ENCODE peak calls at places on chromosomes 5 and 9, in ten cellular contexts. S is cardiac muscle cell; Q is CD8-positive, alpha-beta T cell; O is colonic mucosa; C is SK-N-SH; X is keratinocyte; J is fibroblast of lung; B is GM10248; V is cardiac fibroblast; G is fibroblast of mammary gland. H is an unnamed sample.

GRCh38 chr5:1546556-1546955 is 22.8 kb upstream of the LPCAT1 start:
- DNase-seq in S (no peak), Q (no peak), O (peak), C (no peak), X (no peak), J (no peak), B (no peak), V (no peak), G (no peak), H (no peak)

GRCh38 chr5:66516535-66516934 is 79.7 kb upstream of the MAST4 start:
- DNase-seq in S (no peak), Q (no peak), O (no peak), C (no peak), X (no peak), J (no peak), B (no peak), V (no peak), G (no peak), H (no peak)

GRCh38 chr9:36151306-36152210 is 15.0 kb downstream of the GLIPR2 start:
- DNase-seq in S (peak), Q (peak), O (peak), C (no peak), X (no peak), J (peak), B (peak), V (peak), G (peak), H (peak)

GRCh38 chr5:150060471-150060870 is 25.9 kb downstream of the CSF1R start:
- DNase-seq in S (no peak), Q (no peak), O (no peak), C (no peak), X (no peak), J (no peak), B (no peak), V (no peak), G (no peak), H (no peak)

GRCh38 chr5:176901260-176902101 is 2.3 kb upstream of the HK3 start:
- DNase-seq in S (no peak), Q (no peak), O (no peak), C (no peak), X (no peak), J (no peak), B (peak), V (no peak), G (no peak), H (no peak)

GRCh38 chr5:1515311-1515920 is 8.3 kb downstream of the LPCAT1 start:
- DNase-seq in S (no peak), Q (no peak), O (peak), C (peak), X (no peak), J (no peak), B (no peak), V (no peak), G (no peak), H (peak)

GRCh38 chr9:95096807-95097206 is 220.7 kb downstream of the FANCC start:
- DNase-seq in S (no peak), Q (no peak), O (no peak), C (no peak), X (no peak), J (no peak), B (no peak), V (no peak), G (no peak), H (no peak)

GRCh38 chr5:17828709-17829108 is 194.4 kb downstream of the TAF11L14 start:
- DNase-seq in S (no peak), Q (no peak), O (no peak), C (no peak), X (no peak), J (no peak), B (no peak), V (no peak), G (no peak), H (no peak)

GRCh38 chr9:88024896-88025295 is 50.6 kb upstream of the CDK20 start:
- DNase-seq in S (no peak), Q (no peak), O (no peak), C (no peak), X (no peak), J (no peak), B (no peak), V (no peak), G (no peak), H (no peak)

GRCh38 chr5:62717211-62717927 is 138.8 kb downstream of the LRRC70 start:
- DNase-seq in S (peak), Q (no peak), O (no peak), C (no peak), X (no peak), J (no peak), B (no peak), V (peak), G (peak), H (no peak)

GRCh38 chr5:59079622-59080620 is 497.0 kb downstream of the RAB3C start:
- DNase-seq in S (peak), Q (no peak), O (no peak), C (no peak), X (peak), J (peak), B (no peak), V (peak), G (peak), H (no peak)

GRCh38 chr5:67094476-67095300 is 101.9 kb downstream of the CD180 start:
- DNase-seq in S (peak), Q (no peak), O (no peak), C (no peak), X (no peak), J (peak), B (no peak), V (peak), G (peak), H (no peak)

GRCh38 chr5:66307647-66308257 is 163.7 kb downstream of the SREK1 start:
- DNase-seq in S (peak), Q (no peak), O (no peak), C (peak), X (no peak), J (peak), B (peak), V (peak), G (peak), H (no peak)

GRCh38 chr5:174567506-174568141 is 156.8 kb upstream of the MSX2 start:
- DNase-seq in S (no peak), Q (no peak), O (no peak), C (no peak), X (peak), J (no peak), B (no peak), V (no peak), G (no peak), H (no peak)

GRCh38 chr9:33676746-33677505 is 118.4 kb upstream of the PRSS3 start:
- DNase-seq in S (peak), Q (peak), O (peak), C (peak), X (no peak), J (peak), B (peak), V (peak), G (no peak), H (peak)

GRCh38 chr5:96324708-96325107 is 108.3 kb downstream of the PCSK1 start:
- DNase-seq in S (peak), Q (no peak), O (no peak), C (no peak), X (no peak), J (peak), B (no peak), V (peak), G (peak), H (no peak)

GRCh38 chr9:89464991-89465390 is 32.9 kb downstream of the SEMA4D start:
- DNase-seq in S (no peak), Q (no peak), O (no peak), C (no peak), X (no peak), J (no peak), B (no peak), V (no peak), G (no peak), H (no peak)

GRCh38 chr9:89466451-89467277 is 31.2 kb downstream of the SEMA4D start:
- DNase-seq in S (no peak), Q (no peak), O (no peak), C (no peak), X (no peak), J (no peak), B (peak), V (no peak), G (no peak), H (no peak)

GRCh38 chr9:89462817-89463216 is 35.1 kb downstream of the SEMA4D start:
- DNase-seq in S (no peak), Q (no peak), O (no peak), C (no peak), X (no peak), J (no peak), B (no peak), V (no peak), G (no peak), H (no peak)

GRCh38 chr9:89465726-89466308 is 32.1 kb downstream of the SEMA4D start:
- DNase-seq in S (no peak), Q (no peak), O (no peak), C (no peak), X (no peak), J (no peak), B (no peak), V (no peak), G (no peak), H (no peak)

DNA sequence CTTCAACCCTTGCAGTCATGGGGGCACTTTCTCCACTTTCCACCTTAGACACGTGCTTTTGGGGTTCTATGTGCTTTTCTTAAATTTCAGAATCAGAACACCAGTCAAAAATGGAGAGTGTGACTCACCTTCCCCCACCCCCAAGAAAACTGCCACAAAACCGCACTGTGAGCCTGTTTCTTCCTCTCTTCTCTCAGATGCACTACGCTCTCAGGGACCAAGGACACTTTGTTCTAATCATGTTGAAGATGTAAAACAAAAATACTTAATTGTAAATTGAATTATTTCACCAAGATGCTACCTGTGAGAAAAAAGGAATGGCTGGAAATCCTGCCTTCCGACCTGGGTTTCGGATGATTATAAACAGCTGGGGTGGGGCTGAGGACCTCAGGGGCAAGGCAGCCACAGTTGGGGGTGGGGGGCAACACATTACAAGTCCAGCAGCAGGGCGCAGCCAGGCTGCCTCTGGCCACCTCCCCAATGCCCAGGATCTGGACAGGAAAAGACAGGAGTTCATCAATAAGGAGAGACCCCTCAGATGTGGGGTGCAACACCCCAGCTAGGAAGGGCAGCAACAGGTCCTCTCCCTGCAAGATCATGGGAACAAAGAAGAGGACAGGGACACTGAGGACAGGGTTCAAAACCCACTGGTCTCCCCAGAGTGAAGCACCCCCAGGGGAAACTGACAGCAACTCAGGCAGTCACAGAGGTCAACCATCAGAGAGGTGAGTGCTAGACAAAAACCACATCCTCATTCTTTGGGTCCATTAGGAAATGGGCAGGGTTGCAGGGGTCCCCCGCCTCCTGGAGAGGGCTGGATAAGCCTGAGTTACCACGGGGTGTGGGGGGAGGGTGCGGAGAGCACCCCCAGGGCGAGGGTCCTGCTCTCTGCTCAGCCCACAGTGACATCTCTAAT is 33.7 kb downstream of the SEMA4D start:
- DNase-seq in S (no peak), Q (peak), O (peak), C (no peak), X (no peak), J (no peak), B (peak), V (no peak), G (no peak), H (peak)
- TF ChIP-seq CTCF in S (no peak), Q (no peak), O (no peak), C (no peak), X (no peak), J (no peak), B (no peak), V (no peak), G (no peak), H (no peak)

GRCh38 chr9:124818431-124819281 is 34.6 kb upstream of the WDR38 start:
- DNase-seq in S (no peak), Q (no peak), O (no peak), C (peak), X (peak), J (peak), B (no peak), V (no peak), G (peak), H (no peak)
- TF ChIP-seq CTCF in S (no peak), Q (no peak), O (no peak), C (no peak), X (peak), J (no peak), B (no peak), V (no peak), G (no peak), H (no peak)

DNA sequence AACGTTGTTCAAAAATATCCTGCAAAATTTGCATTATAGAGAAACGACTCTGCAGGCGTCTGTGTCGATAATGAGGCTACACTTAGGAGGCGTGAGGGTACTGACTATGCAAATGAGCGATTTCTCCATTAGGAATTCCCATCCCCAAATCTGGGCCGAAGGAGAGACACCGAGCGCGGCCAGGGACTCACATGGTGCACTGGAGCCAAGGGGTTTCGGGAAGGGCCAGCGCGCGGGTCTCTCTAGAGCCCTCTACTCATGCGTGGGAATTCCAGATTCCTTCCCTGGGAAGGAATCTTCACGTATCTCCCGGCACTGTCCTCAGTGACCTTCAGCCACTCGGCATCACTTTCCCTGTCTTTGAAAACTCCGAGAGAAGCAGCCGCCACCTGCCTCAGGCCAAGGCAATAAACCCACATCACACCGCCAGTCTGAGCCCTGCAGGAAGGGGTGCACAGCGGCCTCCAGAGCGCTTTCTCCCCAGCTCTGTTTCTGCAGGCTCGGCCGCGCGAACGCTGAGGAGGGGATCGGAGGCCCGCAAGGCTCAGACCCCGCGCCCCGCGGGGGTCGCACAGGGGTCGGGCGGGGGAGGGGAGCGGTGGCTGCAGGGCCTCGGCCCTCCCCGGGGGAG is 653 bp upstream of the DENND4C start:
- DNase-seq in S (no peak), Q (no peak), O (peak), C (peak), X (no peak), J (no peak), B (no peak), V (no peak), G (no peak), H (peak)
- TF ChIP-seq CTCF in S (no peak), Q (no peak), O (no peak), C (no peak), X (no peak), J (no peak), B (peak), V (no peak), G (no peak), H (no peak)

DNA sequence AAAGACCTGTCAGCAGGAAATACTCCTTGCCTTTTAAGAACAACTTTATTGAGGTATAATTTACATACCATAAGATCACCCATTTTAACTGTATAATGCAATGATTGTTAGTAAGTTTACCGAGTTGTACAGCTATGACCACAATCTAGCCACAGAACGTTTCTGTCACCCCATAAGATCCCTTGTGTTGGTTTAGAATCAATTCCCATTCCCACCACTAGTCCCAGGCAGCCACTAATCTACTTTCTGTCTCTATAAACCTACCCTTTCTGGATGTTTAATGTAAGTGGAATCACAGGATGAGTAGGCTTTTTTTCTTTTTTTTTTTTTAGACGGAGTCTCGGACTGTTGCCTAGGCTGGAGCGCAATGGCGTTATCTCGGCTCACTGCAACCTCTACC is 4.4 kb downstream of the GPR107 start:
- DNase-seq in S (peak), Q (no peak), O (no peak), C (peak), X (no peak), J (no peak), B (no peak), V (no peak), G (no peak), H (no peak)
- TF ChIP-seq CTCF in S (no peak), Q (peak), O (no peak), C (peak), X (peak), J (peak), B (no peak), V (peak), G (peak), H (peak)

DNA sequence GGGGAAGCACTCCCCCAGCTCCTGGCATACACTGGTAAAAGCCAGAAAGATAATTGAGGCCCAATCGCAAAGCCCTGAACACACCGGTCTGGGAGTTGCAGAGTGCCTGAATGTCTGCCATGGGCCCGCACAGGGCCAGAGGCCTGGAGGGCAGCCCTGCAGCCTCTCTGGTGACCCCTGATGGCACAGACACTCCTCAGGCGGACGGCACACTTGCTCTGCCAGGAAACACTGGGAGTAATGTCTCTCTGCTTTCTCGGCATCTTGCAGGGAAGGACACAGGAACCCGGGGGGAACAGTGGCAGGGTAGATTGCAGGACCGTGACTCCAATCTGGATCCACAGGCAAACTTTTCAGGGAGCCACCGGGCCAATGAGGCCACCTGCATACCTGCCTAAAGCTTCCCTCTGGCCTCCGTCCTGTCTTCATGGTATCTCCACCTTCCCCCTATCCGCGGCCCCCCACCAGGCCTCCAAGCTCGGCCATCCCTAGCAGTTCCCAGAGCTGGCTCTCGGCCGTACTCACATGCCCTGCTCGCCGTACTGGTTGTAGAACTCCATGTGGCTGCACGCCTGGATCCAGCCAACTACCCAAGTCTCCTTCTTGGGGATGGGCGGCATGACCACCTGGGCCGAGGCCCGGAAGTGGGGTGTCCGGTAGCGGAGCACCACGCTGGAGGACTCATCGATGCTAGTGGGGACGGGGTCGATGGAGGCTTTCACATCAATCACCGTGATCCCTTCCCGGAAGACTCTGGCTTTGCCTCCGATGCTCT is 791 bp downstream of the FAM78A start:
- DNase-seq in S (no peak), Q (no peak), O (no peak), C (no peak), X (no peak), J (no peak), B (peak), V (no peak), G (no peak), H (peak)
- TF ChIP-seq CTCF in S (no peak), Q (no peak), O (no peak), C (no peak), X (no peak), J (no peak), B (peak), V (peak), G (no peak), H (no peak)

GRCh38 chr9:79567671-79568098 is 4.1 kb upstream of the TLE4 start:
- DNase-seq in S (no peak), Q (no peak), O (no peak), C (no peak), X (no peak), J (no peak), B (no peak), V (no peak), G (no peak), H (no peak)

GRCh38 chr9:79571309-79572031 is at the start of gene TLE4:
- DNase-seq in S (peak), Q (peak), O (peak), C (peak), X (peak), J (peak), B (peak), V (peak), G (peak), H (peak)

GRCh38 chr9:79569814-79570448 is 1.8 kb upstream of the TLE4 start:
- DNase-seq in S (no peak), Q (no peak), O (no peak), C (no peak), X (no peak), J (no peak), B (no peak), V (no peak), G (no peak), H (no peak)

GRCh38 chr9:79570449-79571308 is 1.1 kb upstream of the TLE4 start:
- DNase-seq in S (peak), Q (no peak), O (peak), C (peak), X (no peak), J (peak), B (peak), V (peak), G (peak), H (peak)

GRCh38 chr9:79568337-79569084 is 3.3 kb upstream of the TLE4 start:
- DNase-seq in S (no peak), Q (no peak), O (no peak), C (no peak), X (no peak), J (no peak), B (peak), V (no peak), G (no peak), H (peak)
- TF ChIP-seq CTCF in S (no peak), Q (no peak), O (no peak), C (no peak), X (no peak), J (no peak), B (no peak), V (no peak), G (no peak), H (no peak)

DNA sequence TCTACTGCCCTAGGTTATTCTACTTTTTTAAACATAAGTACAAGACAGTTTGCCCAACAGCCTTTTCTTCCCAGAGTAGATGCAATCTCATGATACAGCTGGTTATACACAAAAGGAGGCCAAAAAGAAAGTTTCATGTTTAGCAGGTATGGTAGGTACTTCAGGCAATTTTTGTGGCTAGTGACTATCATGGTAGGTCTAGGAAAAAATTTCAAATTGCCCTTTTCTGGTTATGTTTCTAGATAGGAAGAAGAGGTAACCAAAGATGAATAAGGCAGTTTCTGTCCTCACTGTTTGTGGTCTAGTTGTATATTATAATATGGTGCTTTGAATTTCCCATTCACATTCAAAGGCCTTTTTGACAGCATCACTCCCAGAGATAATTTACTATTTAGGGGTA is 19.7 kb downstream of the MEGF9 start:
- DNase-seq in S (no peak), Q (no peak), O (no peak), C (no peak), X (no peak), J (no peak), B (no peak), V (no peak), G (no peak), H (no peak)
- TF ChIP-seq CTCF in S (no peak), Q (no peak), O (no peak), C (no peak), X (no peak), J (no peak), B (no peak), V (no peak), G (no peak), H (no peak)

GRCh38 chr5:179404321-179405053 is 59.2 kb upstream of the ADAMTS2 start:
- DNase-seq in S (peak), Q (no peak), O (peak), C (peak), X (no peak), J (no peak), B (no peak), V (peak), G (peak), H (no peak)
- TF ChIP-seq CTCF in S (peak), Q (no peak), O (no peak), C (no peak), X (no peak), J (peak), B (no peak), V (peak), G (peak), H (no peak)